ENCODE peak calls at places on chromosome 17, in five cellular contexts. Q, J, C, K and O are unnamed samples. For H3K4me1, the result is how much of the 10 kb centered on the place peaks cover.

GRCh38 chr17:2965621-2966275 is 97.7 kb downstream of the OR1D5 start:
- DNase-seq in J (no peak), K (peak), C (no peak), Q (peak), O (peak)

GRCh38 chr17:67639997-67640396 is 77.7 kb upstream of the NOL11 start:
- DNase-seq in C (no peak), Q (no peak), J (no peak), K (no peak), O (no peak)

GRCh38 chr17:142102-142661 is 4.8 kb downstream of the SCGB1C2 start:
- DNase-seq in Q (no peak), J (peak), C (peak), K (peak), O (no peak)

GRCh38 chr17:44788139-44788538 is 29.4 kb downstream of the ADAM11 start:
- DNase-seq in J (no peak), C (no peak), Q (no peak), K (no peak), O (no peak)

GRCh38 chr17:74566132-74566753 is 1.1 kb downstream of the CD300H start:
- DNase-seq in K (peak), C (peak), Q (peak), J (peak), O (peak)

GRCh38 chr17:82330322-82331239 is 3.0 kb downstream of the SECTM1 start:
- DNase-seq in J (no peak), Q (no peak), C (no peak), K (no peak), O (peak)

GRCh38 chr17:7862692-7863437 is 5.1 kb downstream of the CYB5D1 start:
- DNase-seq in C (peak), K (no peak), Q (peak), J (peak), O (peak)

GRCh38 chr17:17474341-17474740 is 2.5 kb upstream of the MED9 start:
- DNase-seq in J (no peak), K (no peak), C (no peak), Q (no peak), O (no peak)

GRCh38 chr17:19703106-19703775 is 13.1 kb downstream of the SLC47A2 start:
- DNase-seq in C (no peak), Q (peak), K (peak), J (no peak), O (peak)

GRCh38 chr17:80603380-80603779 is 58.7 kb downstream of the RPTOR start:
- DNase-seq in K (no peak), C (no peak), J (no peak), Q (no peak), O (no peak)

GRCh38 chr17:80327518-80327917 is 66.9 kb downstream of the RNF213 start:
- DNase-seq in K (peak), C (no peak), J (no peak), Q (no peak), O (no peak)

GRCh38 chr17:29095439-29095838 is 52.5 kb downstream of the PIPOX start:
- DNase-seq in K (no peak), C (no peak), Q (no peak), J (no peak), O (no peak)

GRCh38 chr17:17022011-17022800 is 20.1 kb upstream of the MPRIP start:
- DNase-seq in K (no peak), Q (no peak), J (no peak), C (no peak), O (no peak)

GRCh38 chr17:36149296-36149820 is 27.1 kb downstream of the TBC1D3B start:
- DNase-seq in Q (no peak), C (no peak), J (peak), K (no peak), O (peak)

GRCh38 chr17:7589891-7590611 is at the start of gene SOX15:
- DNase-seq in K (no peak), C (peak), Q (no peak), J (no peak), O (no peak)

GRCh38 chr17:82212331-82213250 is at the start of gene CCDC57:
- DNase-seq in J (peak), Q (peak), K (peak), C (peak), O (peak)

GRCh38 chr17:75102385-75102821 is 7.4 kb upstream of the ARMC7 start:
- DNase-seq in C (peak), J (no peak), Q (no peak), K (peak), O (no peak)

GRCh38 chr17:44767493-44767892 is 8.7 kb downstream of the ADAM11 start:
- DNase-seq in J (no peak), Q (no peak), C (no peak), K (no peak), O (no peak)

GRCh38 chr17:71527311-71527710 is 593.5 kb upstream of the SOX9 start:
- DNase-seq in Q (no peak), C (no peak), K (no peak), J (no peak), O (peak)

GRCh38 chr17:50101346-50102163 is 6.4 kb downstream of the PDK2 start:
- DNase-seq in K (no peak), J (peak), C (peak), Q (peak), O (peak)

GRCh38 chr17:44324092-44324570 is 492 bp downstream of the SLC25A39 start:
- DNase-seq in K (no peak), C (no peak), Q (peak), J (no peak), O (peak)

GRCh38 chr17:16866436-16866835 is 105.5 kb downstream of the TNFRSF13B start:
- DNase-seq in J (no peak), K (no peak), Q (no peak), C (no peak), O (no peak)

GRCh38 chr17:51666971-51667721 is 406.8 kb downstream of the UTP18 start:
- DNase-seq in C (no peak), K (no peak), J (no peak), Q (no peak), O (no peak)

GRCh38 chr17:16820161-16820877 is 130.3 kb downstream of the CCDC144A start:
- DNase-seq in J (no peak), Q (no peak), K (no peak), C (no peak), O (no peak)

GRCh38 chr17:55263565-55264272 is 1.0 kb upstream of the HLF start:
- DNase-seq in J (no peak), K (no peak), Q (no peak), C (peak), O (no peak)

GRCh38 chr17:80100035-80100323 is 1.4 kb upstream of the GAA start:
- DNase-seq in K (no peak), Q (no peak), J (no peak), C (no peak), O (no peak)

GRCh38 chr17:50114849-50115357 is 15.1 kb downstream of the SAMD14 start:
- DNase-seq in K (no peak), C (peak), J (no peak), Q (no peak), O (peak)

GRCh38 chr17:49687878-49688491 is 10.1 kb upstream of the SPOP start:
- DNase-seq in C (no peak), Q (no peak), J (no peak), K (peak), O (no peak)

GRCh38 chr17:6426356-6427101 is 8.4 kb downstream of the AIPL1 start:
- DNase-seq in J (no peak), C (no peak), Q (no peak), K (no peak), O (no peak)

GRCh38 chr17:63762106-63763078 is 11.0 kb downstream of the CCDC47 start:
- DNase-seq in C (no peak), Q (no peak), K (no peak), J (no peak), O (no peak)

GRCh38 chr17:44769647-44770084 is 10.9 kb downstream of the ADAM11 start:
- DNase-seq in J (no peak), Q (no peak), C (no peak), K (no peak), O (no peak)

GRCh38 chr17:19744922-19745757 is 3.0 kb downstream of the ALDH3A1 start:
- DNase-seq in Q (peak), K (peak), C (peak), J (peak), O (peak)

GRCh38 chr17:29116652-29117439 is 63.4 kb downstream of the MYO18A start:
- DNase-seq in K (peak), C (peak), J (peak), Q (peak), O (peak)

GRCh38 chr17:30310562-30310961 is 18.8 kb upstream of the BLMH start:
- DNase-seq in C (no peak), Q (no peak), J (no peak), K (no peak), O (no peak)

GRCh38 chr17:81217531-81217930 is 5.2 kb downstream of the CEP131 start:
- DNase-seq in J (no peak), K (no peak), C (no peak), Q (no peak), O (no peak)

DNA sequence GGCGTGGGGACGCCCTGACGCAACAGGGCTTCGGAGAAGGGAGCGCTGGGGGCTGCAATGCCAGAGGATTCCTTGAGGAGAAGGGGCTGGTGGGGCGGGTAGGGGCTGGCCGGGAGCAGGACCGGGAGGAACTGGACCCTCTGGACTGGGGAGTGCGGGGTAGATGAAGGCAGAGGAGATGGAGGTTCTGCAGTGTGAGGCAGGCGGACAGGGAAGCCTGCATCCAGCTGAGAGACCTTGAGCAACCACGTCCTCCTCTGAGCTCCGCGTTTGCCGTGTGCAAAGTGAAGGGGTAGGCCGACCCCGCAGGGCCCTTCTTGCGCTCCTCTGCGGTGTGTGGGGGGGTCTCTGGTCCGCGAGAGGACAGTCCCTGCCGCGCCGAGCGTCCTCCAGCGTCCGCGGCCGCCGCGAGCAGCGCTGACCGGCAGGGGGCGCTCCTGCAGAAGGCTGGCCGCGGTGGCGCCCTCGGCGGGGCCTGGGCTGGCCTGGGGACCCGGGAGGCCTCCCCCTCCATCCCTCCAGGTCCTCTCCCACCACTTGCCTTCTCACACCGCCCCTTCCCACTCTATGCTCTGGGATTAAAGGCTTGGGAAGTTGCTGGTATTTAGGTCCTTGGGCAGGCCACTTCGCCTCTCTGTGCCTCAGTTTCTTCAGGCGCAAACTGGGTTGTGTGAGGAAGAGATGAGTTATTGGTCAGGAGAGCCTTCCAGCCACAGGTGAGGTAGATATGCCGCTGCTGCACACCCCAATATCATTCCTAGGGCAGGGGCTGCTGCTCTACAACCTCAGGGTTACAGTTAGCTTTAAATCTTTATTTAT is 9.6 kb upstream of the WNT9B start:
- DNase-seq in C (peak), K (no peak), J (peak), Q (no peak), O (peak)
- TF ChIP-seq CTCF in C (peak), K (peak), J (peak), Q (peak), O (peak)

GRCh38 chr17:32862940-32863339 is 14.0 kb downstream of the MYO1D start:
- DNase-seq in C (no peak), K (no peak), J (no peak), Q (no peak), O (no peak)
- H3K4me1 ChIP-seq in C (under half), K (under half), J (under half), Q (under half), O (under half)

GRCh38 chr17:45821147-45821546 is 23.5 kb upstream of the SPPL2C start:
- DNase-seq in J (no peak), Q (no peak), K (no peak), C (no peak), O (no peak)
- TF ChIP-seq CTCF in J (no peak), Q (no peak), K (no peak), C (no peak), O (no peak)

GRCh38 chr17:77375526-77375916 is 234.8 kb downstream of the SEC14L1 start:
- DNase-seq in J (peak), K (no peak), C (no peak), Q (no peak), O (no peak)
- H3K4me1 ChIP-seq in J (half or more), K (half or more), C (half or more), Q (half or more), O (under half)

DNA sequence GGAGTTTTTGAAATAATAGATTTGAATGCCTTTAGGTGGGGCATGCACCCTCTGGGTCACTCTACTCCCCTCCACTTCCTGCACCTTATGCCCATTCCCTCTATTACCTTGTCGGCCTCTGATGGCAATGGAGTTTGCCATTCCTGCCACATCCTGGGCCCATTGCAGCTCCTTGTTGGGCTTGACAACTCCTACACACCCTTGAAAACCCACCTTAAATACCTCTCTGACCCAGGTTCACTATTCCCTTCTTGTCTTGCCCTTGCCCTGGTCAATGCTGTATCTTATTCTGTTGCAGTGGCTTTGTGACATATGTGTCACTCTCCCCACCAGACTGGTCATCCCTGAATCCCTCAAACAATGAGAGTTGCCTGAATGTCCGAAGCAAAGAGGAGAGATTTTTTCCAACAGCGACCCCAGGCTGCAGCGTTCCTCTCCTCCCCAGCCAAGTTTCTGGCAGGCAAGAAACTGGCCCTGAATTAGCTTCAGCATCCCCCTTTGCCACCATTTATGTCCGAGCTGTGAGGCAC is 2.4 kb downstream of the CCR7 start:
- DNase-seq in Q (no peak), C (no peak), J (no peak), K (no peak), O (no peak)
- TF ChIP-seq CTCF in Q (no peak), C (no peak), J (no peak), K (no peak), O (no peak)

DNA sequence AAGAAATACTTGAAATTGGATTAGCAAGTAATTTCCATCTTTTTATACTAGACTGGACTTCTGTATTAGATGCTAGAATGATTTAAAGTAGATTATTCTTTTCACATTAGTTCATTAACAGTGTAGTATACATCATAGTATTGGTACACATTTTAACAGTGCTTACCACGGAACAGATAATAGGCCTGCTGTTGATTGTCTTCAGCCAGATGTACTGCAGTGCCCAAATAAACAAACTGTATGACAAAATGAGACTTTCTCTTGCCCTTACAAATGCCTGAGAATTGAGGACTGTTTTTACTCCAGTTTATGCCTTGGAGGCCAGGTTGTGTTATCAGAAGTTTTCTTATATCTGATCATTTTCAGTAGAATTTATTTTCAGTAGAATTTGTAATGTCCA is 631 bp downstream of the EVI2A start:
- DNase-seq in Q (no peak), K (no peak), J (no peak), C (no peak), O (peak)
- H3K4me1 ChIP-seq in Q (under half), K (under half), J (under half), C (under half), O (under half)

DNA sequence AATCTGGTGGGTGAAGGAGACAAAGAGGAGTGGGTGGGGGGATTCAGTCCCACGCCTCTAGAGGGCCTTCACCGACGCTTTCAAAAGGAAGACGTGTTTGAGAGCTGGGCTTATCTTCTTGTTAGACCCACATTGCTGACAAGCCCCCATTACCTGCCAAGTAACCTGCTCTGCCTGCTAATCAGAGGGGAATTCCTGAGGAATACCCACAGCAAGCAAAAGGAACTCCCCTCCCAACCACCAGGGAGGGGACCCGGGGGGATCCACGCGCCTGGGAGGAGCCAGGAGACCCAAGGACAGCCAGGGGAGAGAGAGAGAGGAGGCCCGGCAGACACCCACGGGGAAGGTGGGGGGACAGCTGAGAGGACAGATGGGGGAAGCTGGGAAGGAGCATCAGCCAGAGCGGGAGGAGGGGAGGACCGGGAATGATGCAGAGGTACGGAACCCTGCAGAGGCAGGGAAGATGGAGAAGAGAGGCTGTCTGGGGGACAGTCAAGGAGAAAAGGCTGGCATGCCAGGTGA is 986 bp downstream of the MTMR4 start:
- DNase-seq in Q (no peak), J (no peak), C (no peak), K (no peak), O (no peak)
- TF ChIP-seq CTCF in Q (no peak), J (no peak), C (peak), K (no peak), O (no peak)

GRCh38 chr17:40536731-40537171 is 28.5 kb downstream of the CCR7 start:
- DNase-seq in K (peak), J (no peak), C (no peak), Q (peak), O (no peak)
- H3K4me1 ChIP-seq in K (half or more), J (under half), C (under half), Q (half or more), O (under half)

GRCh38 chr17:47320879-47321502 is 2.8 kb upstream of the EFCAB13 start:
- DNase-seq in K (no peak), Q (no peak), J (no peak), C (no peak), O (no peak)

GRCh38 chr17:47318197-47318918 is 5.4 kb upstream of the EFCAB13 start:
- DNase-seq in C (no peak), K (no peak), J (no peak), Q (no peak), O (no peak)

GRCh38 chr17:47324224-47325020 is 667 bp downstream of the EFCAB13 start:
- DNase-seq in K (peak), C (peak), J (peak), Q (peak), O (peak)

GRCh38 chr17:47325176-47325575 is 1.4 kb downstream of the EFCAB13 start:
- DNase-seq in J (no peak), K (no peak), Q (peak), C (no peak), O (no peak)

DNA sequence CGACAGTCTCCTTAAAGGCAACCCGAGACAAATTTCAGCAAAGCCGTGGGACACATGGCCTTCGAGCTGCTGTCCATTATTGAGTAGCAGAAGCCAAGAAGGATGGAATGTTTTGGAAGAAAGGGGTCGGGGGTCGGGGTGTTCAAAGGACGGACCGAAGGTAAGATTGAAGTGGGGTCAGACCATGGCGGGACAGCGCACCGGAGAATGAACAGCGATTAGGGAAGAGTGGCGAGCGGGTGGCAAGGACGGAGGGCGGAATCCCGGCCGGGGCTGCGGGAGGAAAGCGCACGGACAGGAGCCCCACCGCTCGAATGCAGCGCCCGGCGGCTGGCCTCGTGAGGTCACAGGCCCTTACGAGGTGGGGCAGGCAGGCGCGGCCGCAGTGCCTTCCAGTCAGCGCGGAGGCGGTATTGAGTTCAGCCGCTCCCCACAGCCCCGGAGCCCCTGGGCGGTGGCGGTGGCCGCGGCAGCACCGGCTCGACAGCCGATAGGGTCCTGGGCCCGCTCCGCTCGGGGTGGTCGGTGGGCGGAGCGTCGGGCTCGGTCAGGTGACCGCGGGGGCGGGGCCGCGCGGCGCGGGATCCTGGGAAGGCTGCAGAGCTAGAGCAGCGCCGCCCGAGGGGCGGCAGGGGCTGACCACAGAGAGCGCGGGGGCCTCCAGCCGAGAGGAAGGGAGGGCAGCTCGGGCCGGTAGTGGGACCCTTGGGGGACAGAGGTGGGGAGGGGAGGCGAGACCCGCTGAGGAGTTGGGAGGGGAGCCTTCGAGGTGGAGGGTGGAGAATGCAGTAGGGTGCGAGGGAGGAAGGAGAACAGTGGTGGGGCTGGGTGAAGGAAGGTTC is at the start of gene EFCAB13:
- DNase-seq in J (peak), K (peak), C (peak), Q (peak), O (peak)
- TF ChIP-seq CTCF in J (no peak), K (peak), C (no peak), Q (peak), O (peak)